ENCODE peak calls at places on chromosome 18, in nine cellular contexts. G is HTR-8/SVneo; E is activated CD4-positive, alpha-beta memory T cell treated with anti-CD3 and anti-CD28 coated beads for 36 hours; T is naive thymus-derived CD8-positive, alpha-beta T cell; I is neural crest cell; X is GM12892; C is foreskin fibroblast; S is fibroblast of the aortic adventitia; A is ACHN. M is an unnamed sample.
A peak's percentile ranks its signal among the peaks of the same experiment; 100 is the strongest.

GRCh38 chr18:261398-262073 is 6.3 kb downstream of the THOC1 start:
- DNase-seq in G (no peak), E (no peak), T (no peak), I (no peak), X (no peak), C (no peak), S (peak; percentile 56), A (no peak), M (no peak)

GRCh38 chr18:46761054-46761769 is 4.4 kb upstream of the ST8SIA5 start:
- DNase-seq in G (no peak), E (no peak), T (no peak), I (no peak), X (no peak), C (no peak), S (no peak), A (no peak), M (no peak)

GRCh38 chr18:58310517-58310916 is 266.5 kb downstream of the NEDD4L start:
- DNase-seq in G (no peak), E (peak; percentile 64), T (peak; percentile 24), I (no peak), X (no peak), C (peak; percentile 33), S (no peak), A (no peak), M (no peak)

GRCh38 chr18:59459352-59460059 is 100.4 kb upstream of the LMAN1 start:
- DNase-seq in G (peak; percentile 65), E (no peak), T (no peak), I (no peak), X (no peak), C (peak; percentile 76), S (peak; percentile 89), A (peak; percentile 24), M (no peak)

GRCh38 chr18:37476182-37476581 is 89.4 kb downstream of the CELF4 start:
- DNase-seq in G (peak; percentile 14), E (peak; percentile 28), T (no peak), I (peak; percentile 33), X (peak; percentile 32), C (peak; percentile 64), S (peak; percentile 16), A (peak; percentile 41), M (peak; percentile 66)

GRCh38 chr18:39732918-39733317 is 2167.3 kb upstream of the CELF4 start:
- DNase-seq in G (no peak), E (no peak), T (no peak), I (no peak), X (no peak), C (no peak), S (no peak), A (no peak), M (no peak)

GRCh38 chr18:73952296-73952946 is 195.2 kb downstream of the FBXO15 start:
- DNase-seq in G (no peak), E (no peak), T (no peak), I (no peak), X (no peak), C (no peak), S (no peak), A (no peak), M (no peak)

GRCh38 chr18:457120-457519 is 43.4 kb downstream of the COLEC12 start:
- DNase-seq in G (no peak), E (no peak), T (no peak), I (no peak), X (no peak), C (peak; percentile 89), S (peak; percentile 95), A (no peak), M (no peak)

GRCh38 chr18:22169011-22169888 is at the start of gene GATA6:
- DNase-seq in G (peak; percentile 81), E (peak; percentile 53), T (no peak), I (peak; percentile 60), X (peak; percentile 48), C (peak; percentile 82), S (peak; percentile 99), A (peak; percentile 85), M (peak; percentile 99)

GRCh38 chr18:43661570-43661969 is 384.3 kb upstream of the SYT4 start:
- DNase-seq in G (peak; percentile 2), E (no peak), T (no peak), I (no peak), X (no peak), C (peak; percentile 85), S (peak; percentile 74), A (peak; percentile 29), M (no peak)